ENCODE peak calls at places on chromosome 9, in seven cellular contexts. One of them, this sample, is unnamed.

GRCh38 chr9:138100711-138101349 is 223.2 kb downstream of the CACNA1B start:
- DNase-seq in progenitor cell of endocrine pancreas: no peak
- DNase-seq in AG04450: no peak
- DNase-seq in stimulated activated CD4-positive, alpha-beta T cell treated with anti-CD3 and anti-CD28 coated beads, Interleukin-12 subunit alpha, Interleukin-12 subunit beta, amount 100 ng/mL, for 4 hours: no peak
- DNase-seq in Caco-2: no peak
- DNase-seq in bronchial epithelial cell: no peak
- DNase-seq in frontal cortex: peak
- DNase-seq in this sample: no peak

GRCh38 chr9:106228861-106229260 is 534.5 kb downstream of the TMEM38B start:
- DNase-seq in Caco-2: no peak
- DNase-seq in AG04450: no peak
- DNase-seq in bronchial epithelial cell: no peak
- DNase-seq in frontal cortex: peak
- DNase-seq in stimulated activated CD4-positive, alpha-beta T cell treated with anti-CD3 and anti-CD28 coated beads, Interleukin-12 subunit alpha, Interleukin-12 subunit beta, amount 100 ng/mL, for 4 hours: no peak
- DNase-seq in progenitor cell of endocrine pancreas: no peak
- DNase-seq in this sample: no peak

GRCh38 chr9:125867752-125868400 is 120.7 kb downstream of the PBX3 start:
- DNase-seq in frontal cortex: no peak
- DNase-seq in bronchial epithelial cell: peak
- DNase-seq in AG04450: no peak
- DNase-seq in stimulated activated CD4-positive, alpha-beta T cell treated with anti-CD3 and anti-CD28 coated beads, Interleukin-12 subunit alpha, Interleukin-12 subunit beta, amount 100 ng/mL, for 4 hours: no peak
- DNase-seq in progenitor cell of endocrine pancreas: no peak
- DNase-seq in Caco-2: no peak
- DNase-seq in this sample: peak

GRCh38 chr9:5500441-5501235 is 9.7 kb upstream of the PDCD1LG2 start:
- DNase-seq in bronchial epithelial cell: no peak
- DNase-seq in frontal cortex: no peak
- DNase-seq in progenitor cell of endocrine pancreas: no peak
- DNase-seq in AG04450: no peak
- DNase-seq in stimulated activated CD4-positive, alpha-beta T cell treated with anti-CD3 and anti-CD28 coated beads, Interleukin-12 subunit alpha, Interleukin-12 subunit beta, amount 100 ng/mL, for 4 hours: no peak
- DNase-seq in Caco-2: no peak
- DNase-seq in this sample: no peak

GRCh38 chr9:133160742-133161541 is 2.8 kb downstream of the GBGT1 start:
- DNase-seq in Caco-2: peak
- DNase-seq in stimulated activated CD4-positive, alpha-beta T cell treated with anti-CD3 and anti-CD28 coated beads, Interleukin-12 subunit alpha, Interleukin-12 subunit beta, amount 100 ng/mL, for 4 hours: peak
- DNase-seq in AG04450: no peak
- DNase-seq in progenitor cell of endocrine pancreas: no peak
- DNase-seq in bronchial epithelial cell: peak
- DNase-seq in frontal cortex: peak
- DNase-seq in this sample: peak

GRCh38 chr9:107907715-107908114 is 418.1 kb upstream of the KLF4 start:
- DNase-seq in AG04450: no peak
- DNase-seq in bronchial epithelial cell: no peak
- DNase-seq in Caco-2: no peak
- DNase-seq in stimulated activated CD4-positive, alpha-beta T cell treated with anti-CD3 and anti-CD28 coated beads, Interleukin-12 subunit alpha, Interleukin-12 subunit beta, amount 100 ng/mL, for 4 hours: no peak
- DNase-seq in frontal cortex: no peak
- DNase-seq in progenitor cell of endocrine pancreas: no peak
- DNase-seq in this sample: peak

GRCh38 chr9:130323051-130323757 is 57.6 kb downstream of the HMCN2 start:
- DNase-seq in bronchial epithelial cell: no peak
- DNase-seq in stimulated activated CD4-positive, alpha-beta T cell treated with anti-CD3 and anti-CD28 coated beads, Interleukin-12 subunit alpha, Interleukin-12 subunit beta, amount 100 ng/mL, for 4 hours: no peak
- DNase-seq in Caco-2: no peak
- DNase-seq in progenitor cell of endocrine pancreas: no peak
- DNase-seq in AG04450: no peak
- DNase-seq in frontal cortex: no peak
- DNase-seq in this sample: no peak

GRCh38 chr9:78319197-78320029 is 22.5 kb downstream of the PSAT1 start:
- DNase-seq in progenitor cell of endocrine pancreas: no peak
- DNase-seq in frontal cortex: no peak
- DNase-seq in AG04450: no peak
- DNase-seq in bronchial epithelial cell: no peak
- DNase-seq in Caco-2: no peak
- DNase-seq in stimulated activated CD4-positive, alpha-beta T cell treated with anti-CD3 and anti-CD28 coated beads, Interleukin-12 subunit alpha, Interleukin-12 subunit beta, amount 100 ng/mL, for 4 hours: no peak
- DNase-seq in this sample: no peak

GRCh38 chr9:32701321-32702022 is 66.0 kb upstream of the TAF1L start:
- DNase-seq in AG04450: no peak
- DNase-seq in frontal cortex: no peak
- DNase-seq in bronchial epithelial cell: peak
- DNase-seq in stimulated activated CD4-positive, alpha-beta T cell treated with anti-CD3 and anti-CD28 coated beads, Interleukin-12 subunit alpha, Interleukin-12 subunit beta, amount 100 ng/mL, for 4 hours: no peak
- DNase-seq in Caco-2: no peak
- DNase-seq in progenitor cell of endocrine pancreas: no peak
- DNase-seq in this sample: no peak

GRCh38 chr9:107142896-107143603 is 140.0 kb upstream of the RAD23B start:
- DNase-seq in AG04450: no peak
- DNase-seq in stimulated activated CD4-positive, alpha-beta T cell treated with anti-CD3 and anti-CD28 coated beads, Interleukin-12 subunit alpha, Interleukin-12 subunit beta, amount 100 ng/mL, for 4 hours: no peak
- DNase-seq in Caco-2: no peak
- DNase-seq in bronchial epithelial cell: no peak
- DNase-seq in frontal cortex: no peak
- DNase-seq in progenitor cell of endocrine pancreas: no peak
- DNase-seq in this sample: no peak

GRCh38 chr9:15149450-15149849 is 157.6 kb downstream of the TTC39B start:
- DNase-seq in bronchial epithelial cell: no peak
- DNase-seq in stimulated activated CD4-positive, alpha-beta T cell treated with anti-CD3 and anti-CD28 coated beads, Interleukin-12 subunit alpha, Interleukin-12 subunit beta, amount 100 ng/mL, for 4 hours: no peak
- DNase-seq in frontal cortex: no peak
- DNase-seq in Caco-2: no peak
- DNase-seq in progenitor cell of endocrine pancreas: no peak
- DNase-seq in AG04450: no peak
- DNase-seq in this sample: no peak

This sample was measured in renal cortical epithelial cell.